ENCODE peak calls at places on chromosomes 4 and X, in nine cellular contexts. U, B, H, P, T, O, X, E and J are unnamed samples.

GRCh38 chr4:177220376-177220775 is 89.3 kb upstream of the NEIL3 start:
- DNase-seq in T (no peak), B (no peak), O (no peak), U (no peak), E (no peak), X (no peak), P (no peak), H (no peak), J (no peak)

GRCh38 chr4:111961806-111962205 is 183.4 kb upstream of the FAM241A start:
- DNase-seq in E (no peak), B (no peak), O (no peak), T (no peak), X (no peak), U (no peak), P (no peak), H (no peak), J (no peak)

GRCh38 chr4:14985161-14985560 is 17.1 kb upstream of the CPEB2 start:
- DNase-seq in H (no peak), O (no peak), U (no peak), E (no peak), X (no peak), B (no peak), T (no peak), P (no peak), J (no peak)

GRCh38 chr4:1511441-1512041 is 105.3 kb upstream of the NKX1-1 start:
- DNase-seq in T (no peak), P (peak), B (peak), O (peak), U (no peak), X (no peak), H (peak), E (peak), J (peak)

GRCh38 chr4:47451657-47452056 is 11.8 kb downstream of the COMMD8 start:
- DNase-seq in O (no peak), B (no peak), H (no peak), T (no peak), U (no peak), P (no peak), E (no peak), X (no peak), J (no peak)

GRCh38 chr4:48778431-48779094 is 1.5 kb downstream of the FRYL start:
- DNase-seq in P (no peak), O (no peak), X (no peak), H (no peak), U (no peak), T (no peak), E (no peak), B (no peak), J (no peak)

GRCh38 chrX:113412106-113412505 is 571.5 kb upstream of the AMOT start:
- DNase-seq in E (no peak), P (no peak), T (no peak), O (no peak), H (no peak), B (no peak), X (no peak), U (no peak), J (no peak)

GRCh38 chrX:74422576-74423288 is 1.4 kb downstream of the SLC16A2 start:
- DNase-seq in B (peak), E (no peak), U (peak), T (peak), H (peak), X (peak), O (no peak), P (peak), J (peak)

GRCh38 chrX:132009344-132009743 is 13.8 kb upstream of the STK26 start:
- DNase-seq in B (no peak), E (no peak), H (no peak), O (no peak), T (no peak), X (no peak), U (no peak), P (no peak), J (no peak)

GRCh38 chr4:74018116-74018515 is 19.6 kb upstream of the CXCL5 start:
- DNase-seq in U (no peak), B (no peak), E (no peak), O (no peak), X (no peak), H (no peak), T (no peak), P (no peak), J (no peak)

GRCh38 chr4:189136462-189136861 is 804.2 kb upstream of the FRG1 start:
- DNase-seq in E (no peak), X (no peak), U (no peak), B (no peak), T (no peak), H (no peak), O (no peak), P (no peak), J (no peak)

GRCh38 chr4:45621926-45622325 is 501.9 kb downstream of the GABRG1 start:
- DNase-seq in U (no peak), X (no peak), T (no peak), P (no peak), O (no peak), E (no peak), H (no peak), B (no peak), J (no peak)

GRCh38 chrX:74445099-74445498 is 23.8 kb downstream of the SLC16A2 start:
- DNase-seq in H (no peak), O (no peak), X (no peak), B (no peak), U (no peak), T (no peak), P (no peak), E (no peak), J (no peak)

GRCh38 chrX:17792842-17793241 is 55.5 kb downstream of the SCML1 start:
- DNase-seq in T (no peak), O (peak), X (peak), P (no peak), H (no peak), E (no peak), B (no peak), U (no peak), J (no peak)

GRCh38 chr4:154439224-154439623 is 52.4 kb downstream of the DCHS2 start:
- DNase-seq in O (no peak), X (no peak), U (no peak), B (no peak), P (no peak), E (no peak), T (no peak), H (no peak), J (no peak)

GRCh38 chr4:21002976-21003375 is 302.7 kb downstream of the PACRGL start:
- DNase-seq in T (no peak), H (no peak), O (no peak), E (no peak), U (no peak), X (no peak), P (no peak), B (no peak), J (no peak)

GRCh38 chr4:41303372-41304118 is 46.8 kb downstream of the UCHL1 start:
- DNase-seq in X (no peak), B (no peak), P (no peak), U (no peak), E (no peak), T (no peak), H (no peak), O (no peak), J (no peak)

GRCh38 chrX:20265726-20266681 is 705 bp downstream of the RPS6KA3 start:
- DNase-seq in E (no peak), U (peak), T (peak), P (peak), O (no peak), X (peak), H (peak), B (peak), J (peak)

GRCh38 chr4:111802191-111802590 is 343.1 kb upstream of the FAM241A start:
- DNase-seq in P (no peak), T (no peak), O (no peak), U (no peak), E (no peak), H (no peak), B (no peak), X (no peak), J (no peak)

GRCh38 chr4:132085105-132085504 is 1064.0 kb upstream of the PCDH10 start:
- DNase-seq in E (no peak), P (no peak), X (no peak), U (no peak), H (no peak), B (no peak), T (no peak), O (no peak), J (no peak)

GRCh38 chrX:38318606-38319005 is 8.7 kb downstream of the RPGR start:
- DNase-seq in B (no peak), H (no peak), X (peak), T (no peak), U (no peak), O (no peak), E (no peak), P (no peak), J (no peak)

GRCh38 chrX:29662759-29663503 is 552.4 kb upstream of the MAGEB2 start:
- DNase-seq in X (no peak), O (no peak), T (no peak), H (no peak), U (no peak), P (no peak), B (no peak), E (no peak), J (no peak)

GRCh38 chr4:155679343-155679742 is 12.7 kb downstream of the GUCY1A1 start:
- DNase-seq in P (no peak), B (no peak), U (no peak), O (peak), T (no peak), E (no peak), H (peak), X (peak), J (no peak)

GRCh38 chr4:99161700-99162099 is 17.6 kb upstream of the ADH4 start:
- DNase-seq in B (no peak), H (no peak), T (no peak), U (no peak), X (no peak), E (no peak), O (no peak), P (no peak), J (no peak)

GRCh38 chrX:117973175-117974075 is 143.2 kb downstream of the KLHL13 start:
- DNase-seq in H (no peak), P (no peak), B (no peak), U (no peak), X (no peak), O (no peak), E (no peak), T (no peak), J (no peak)

GRCh38 chr4:140308366-140309123 is 64.9 kb upstream of the SCOC start:
- DNase-seq in O (peak), P (peak), H (peak), X (peak), B (peak), E (no peak), U (no peak), T (peak), J (peak)

GRCh38 chr4:10571896-10572295 is 112.7 kb downstream of the CLNK start:
- DNase-seq in X (no peak), B (no peak), T (no peak), U (no peak), E (no peak), H (no peak), P (no peak), O (no peak), J (no peak)

GRCh38 chrX:129900054-129900453 is 5.9 kb upstream of the UTP14A start:
- DNase-seq in O (no peak), X (no peak), T (no peak), B (no peak), U (no peak), P (no peak), H (no peak), E (no peak), J (no peak)

GRCh38 chrX:129908636-129909035 is 2.7 kb downstream of the UTP14A start:
- DNase-seq in X (no peak), O (no peak), B (no peak), T (no peak), H (no peak), P (no peak), E (peak), U (no peak), J (no peak)

DNA sequence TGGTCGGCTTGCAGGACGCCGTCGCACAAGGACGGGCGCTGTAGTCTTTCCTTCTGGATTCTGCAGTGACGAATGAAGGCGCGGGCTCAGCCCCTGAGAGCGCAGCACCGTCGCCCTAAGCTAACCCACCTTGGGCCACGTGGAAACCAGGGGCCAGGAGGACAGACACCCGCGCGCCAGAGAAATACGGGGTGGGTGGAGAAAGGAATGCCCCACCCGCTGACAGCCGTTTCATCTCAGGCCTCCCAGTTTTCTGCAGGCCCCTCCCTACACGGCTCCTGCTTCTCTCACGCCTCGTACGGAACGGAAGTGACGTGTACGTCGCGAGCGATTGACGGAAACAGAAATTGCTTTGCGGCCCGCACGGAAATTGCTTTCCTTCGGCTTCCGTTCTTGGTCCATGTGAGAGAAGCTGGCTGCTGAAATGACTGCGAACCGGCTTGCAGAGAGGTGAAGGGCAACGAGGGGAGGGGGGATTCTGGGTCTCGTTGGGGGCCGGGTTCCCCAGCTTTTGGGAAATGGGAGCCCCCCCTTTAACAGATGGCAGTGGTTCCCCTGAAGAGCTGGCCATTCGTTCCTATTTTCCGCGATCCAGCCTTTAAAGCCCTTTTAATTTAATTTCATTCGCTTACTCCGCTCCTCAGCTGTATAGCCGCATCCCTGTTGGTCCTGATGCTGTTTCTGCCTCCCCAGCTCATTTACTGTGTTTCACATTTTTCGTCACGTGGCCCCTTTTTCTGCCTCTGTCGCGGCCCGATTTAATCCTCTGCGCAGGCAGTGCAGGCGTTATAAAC is at the start of gene UTP14A:
- DNase-seq in X (peak), H (peak), O (peak), B (peak), T (peak), U (peak), P (peak), E (peak), J (peak)
- TF ChIP-seq POLR2A in X (peak), H (peak), O (no peak), B (peak), T (peak), U (no peak), P (peak), E (peak), J (no peak)

GRCh38 chr4:8188085-8188484 is 11.0 kb upstream of the SH3TC1 start:
- DNase-seq in U (no peak), T (no peak), B (no peak), X (no peak), P (no peak), E (no peak), O (no peak), H (no peak), J (no peak)

GRCh38 chr4:8186883-8187282 is 12.2 kb upstream of the SH3TC1 start:
- DNase-seq in H (no peak), E (no peak), U (no peak), P (no peak), O (no peak), T (no peak), X (no peak), B (no peak), J (no peak)

GRCh38 chr4:8191136-8191747 is 7.8 kb upstream of the SH3TC1 start:
- DNase-seq in X (no peak), P (peak), E (peak), H (peak), U (peak), T (peak), O (peak), B (peak), J (peak)

GRCh38 chr4:8189551-8190466 is 9.3 kb upstream of the SH3TC1 start:
- DNase-seq in B (no peak), E (no peak), U (no peak), X (no peak), P (no peak), T (no peak), O (no peak), H (no peak), J (no peak)

DNA sequence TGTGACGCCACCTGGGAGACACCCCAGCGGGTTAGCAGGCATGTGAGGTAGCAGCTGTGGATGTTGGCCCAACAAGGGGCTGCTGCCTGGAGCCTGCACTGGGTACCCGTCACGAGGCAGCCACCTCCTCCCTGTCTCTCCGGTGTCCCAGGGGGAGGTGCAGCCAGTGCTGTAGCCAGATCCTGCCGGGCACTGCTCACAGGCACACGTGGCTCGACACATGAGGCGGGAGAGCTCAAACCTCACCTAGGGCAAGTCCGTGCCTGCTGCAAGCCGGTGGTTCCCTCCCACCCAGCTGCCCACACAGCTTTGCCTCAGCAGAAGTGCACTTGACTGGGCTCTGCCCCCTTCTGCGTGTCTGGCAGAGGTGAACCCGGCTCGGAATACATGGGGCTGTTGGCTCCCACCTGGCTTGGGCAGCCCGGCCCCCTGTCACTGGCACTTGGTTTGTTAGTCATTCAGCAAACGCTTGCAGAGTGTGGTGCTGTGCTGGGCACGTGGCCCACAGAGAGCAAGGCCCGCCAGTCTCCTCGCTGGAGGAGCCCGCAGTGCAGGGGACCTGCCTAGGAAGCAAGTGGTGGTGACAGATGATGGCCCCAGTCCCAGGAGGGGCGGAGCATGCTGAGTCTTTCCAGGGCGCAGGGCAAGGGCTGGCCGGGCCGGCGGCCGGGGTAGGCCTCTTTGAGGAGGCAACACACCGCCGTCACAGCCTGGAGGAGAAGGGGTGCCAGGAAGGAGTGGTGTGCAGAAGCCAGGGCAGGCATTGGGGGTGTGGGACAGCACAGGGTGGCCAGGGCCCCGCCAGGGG is 10.1 kb upstream of the SH3TC1 start:
- DNase-seq in X (peak), T (no peak), H (no peak), P (no peak), B (no peak), O (peak), U (peak), E (no peak), J (peak)
- TF ChIP-seq POLR2A in X (peak), T (no peak), H (no peak), P (no peak), B (no peak), O (no peak), U (no peak), E (no peak), J (no peak)

GRCh38 chr4:83110222-83110945 is 4.1 kb downstream of the PLAC8 start:
- DNase-seq in E (peak), P (peak), H (peak), U (peak), T (peak), O (peak), B (peak), X (peak), J (peak)
- TF ChIP-seq POLR2A in E (no peak), P (no peak), H (no peak), U (no peak), T (peak), O (no peak), B (no peak), X (no peak), J (no peak)

DNA sequence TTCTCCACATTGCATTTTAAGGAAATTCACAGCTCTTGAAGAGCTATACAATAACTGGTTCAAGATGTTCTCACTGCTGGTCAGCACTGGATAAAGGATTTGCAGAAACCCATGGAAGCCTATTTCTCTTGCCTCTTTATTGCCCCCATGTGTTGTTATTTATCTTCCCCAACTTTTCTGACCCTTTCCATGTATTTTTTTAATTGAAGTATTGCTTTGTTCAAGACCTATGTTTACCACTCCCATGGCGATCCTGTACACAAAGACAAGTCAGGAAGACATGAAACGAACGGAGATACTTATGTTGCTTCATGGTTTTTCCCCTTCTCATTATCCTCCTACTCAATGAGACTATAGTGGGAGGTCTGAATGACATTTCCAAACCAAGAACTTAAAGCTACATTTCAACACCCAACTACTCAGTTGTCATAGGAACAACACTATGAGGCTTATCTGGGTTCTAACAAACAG is 566.4 kb upstream of the DIPK2B start:
- DNase-seq in E (no peak), H (no peak), O (no peak), U (no peak), P (no peak), B (no peak), T (no peak), X (no peak), J (no peak)
- TF ChIP-seq POLR2A in E (no peak), H (no peak), O (no peak), U (no peak), P (no peak), B (no peak), T (no peak), X (no peak), J (no peak)

GRCh38 chr4:40056722-40057539 is at the start of gene N4BP2:
- DNase-seq in H (peak), P (peak), T (peak), X (peak), O (peak), B (peak), E (peak), U (peak), J (peak)
- TF ChIP-seq POLR2A in H (peak), P (peak), T (peak), X (peak), O (peak), B (peak), E (no peak), U (no peak), J (peak)

GRCh38 chrX:12996934-12997435 is 22.1 kb downstream of the TMSB4X start:
- DNase-seq in O (no peak), P (no peak), U (no peak), T (no peak), B (no peak), E (no peak), H (no peak), X (no peak), J (no peak)

GRCh38 chrX:13000311-13000811 is 25.5 kb downstream of the TMSB4X start:
- DNase-seq in T (no peak), U (no peak), P (no peak), E (no peak), O (no peak), H (no peak), B (no peak), X (peak), J (no peak)

GRCh38 chrX:12997898-12998687 is 23.2 kb downstream of the TMSB4X start:
- DNase-seq in T (no peak), H (no peak), B (no peak), X (no peak), E (no peak), P (no peak), O (no peak), U (no peak), J (peak)

GRCh38 chrX:13001097-13001496 is 26.2 kb downstream of the TMSB4X start:
- DNase-seq in B (no peak), O (no peak), T (no peak), E (no peak), X (no peak), U (no peak), H (no peak), P (no peak), J (no peak)

GRCh38 chrX:12999422-12999821 is 24.5 kb downstream of the TMSB4X start:
- DNase-seq in E (no peak), X (no peak), H (no peak), T (no peak), U (no peak), B (no peak), P (no peak), O (no peak), J (no peak)
- TF ChIP-seq POLR2A in E (no peak), X (no peak), H (no peak), T (no peak), U (no peak), B (no peak), P (no peak), O (no peak), J (no peak)